ENCODE peak calls at places on chromosome 2, in six cellular contexts. One of them, this sample, is unnamed.
A peak's percentile ranks its signal among the peaks of the same experiment; 100 is the strongest.

GRCh38 chr2:99957724-99958123 is 184.7 kb downstream of the AFF3 start:
- DNase-seq in cardiac fibroblast: no peak
- DNase-seq in CD8-positive, alpha-beta T cell: no peak
- DNase-seq in stomach: no peak
- DNase-seq in Panc1: no peak
- DNase-seq in HL-60: no peak
- DNase-seq in this sample: no peak

GRCh38 chr2:27795868-27796277 is 24.4 kb downstream of the MRPL33 start:
- DNase-seq in cardiac fibroblast: peak; percentile 52
- DNase-seq in CD8-positive, alpha-beta T cell: no peak
- DNase-seq in stomach: no peak
- DNase-seq in Panc1: no peak
- DNase-seq in HL-60: no peak
- DNase-seq in this sample: no peak

GRCh38 chr2:122100371-122101150 is 345.1 kb downstream of the TSN start:
- DNase-seq in cardiac fibroblast: peak; percentile 81
- DNase-seq in CD8-positive, alpha-beta T cell: no peak
- DNase-seq in stomach: no peak
- DNase-seq in Panc1: no peak
- DNase-seq in HL-60: no peak
- DNase-seq in this sample: peak; percentile 4

GRCh38 chr2:134758632-134759031 is 39.8 kb upstream of the TMEM163 start:
- DNase-seq in cardiac fibroblast: no peak
- DNase-seq in CD8-positive, alpha-beta T cell: no peak
- DNase-seq in stomach: no peak
- DNase-seq in Panc1: no peak
- DNase-seq in HL-60: no peak
- DNase-seq in this sample: no peak

GRCh38 chr2:214005337-214005736 is 405.5 kb upstream of the VWC2L start:
- DNase-seq in cardiac fibroblast: peak; percentile 32
- DNase-seq in CD8-positive, alpha-beta T cell: no peak
- DNase-seq in stomach: no peak
- DNase-seq in Panc1: no peak
- DNase-seq in HL-60: no peak
- DNase-seq in this sample: peak; percentile 26

GRCh38 chr2:240405654-240406313 is 29.7 kb upstream of the GPC1 start:
- DNase-seq in cardiac fibroblast: no peak
- DNase-seq in CD8-positive, alpha-beta T cell: no peak
- DNase-seq in stomach: peak; percentile 5
- DNase-seq in Panc1: no peak
- DNase-seq in HL-60: no peak
- DNase-seq in this sample: no peak

GRCh38 chr2:118227698-118228508 is 139.6 kb downstream of the INSIG2 start:
- DNase-seq in cardiac fibroblast: no peak
- DNase-seq in CD8-positive, alpha-beta T cell: no peak
- DNase-seq in stomach: no peak
- DNase-seq in Panc1: no peak
- DNase-seq in HL-60: no peak
- DNase-seq in this sample: no peak

GRCh38 chr2:203808041-203808750 is 59.4 kb upstream of the CTLA4 start:
- DNase-seq in cardiac fibroblast: peak; percentile 88
- DNase-seq in CD8-positive, alpha-beta T cell: no peak
- DNase-seq in stomach: no peak
- DNase-seq in Panc1: no peak
- DNase-seq in HL-60: no peak
- DNase-seq in this sample: peak; percentile 93

GRCh38 chr2:15648593-15649525 is 57.2 kb downstream of the DDX1 start:
- DNase-seq in cardiac fibroblast: no peak
- DNase-seq in CD8-positive, alpha-beta T cell: no peak
- DNase-seq in stomach: no peak
- DNase-seq in Panc1: no peak
- DNase-seq in HL-60: no peak
- DNase-seq in this sample: no peak

DNA sequence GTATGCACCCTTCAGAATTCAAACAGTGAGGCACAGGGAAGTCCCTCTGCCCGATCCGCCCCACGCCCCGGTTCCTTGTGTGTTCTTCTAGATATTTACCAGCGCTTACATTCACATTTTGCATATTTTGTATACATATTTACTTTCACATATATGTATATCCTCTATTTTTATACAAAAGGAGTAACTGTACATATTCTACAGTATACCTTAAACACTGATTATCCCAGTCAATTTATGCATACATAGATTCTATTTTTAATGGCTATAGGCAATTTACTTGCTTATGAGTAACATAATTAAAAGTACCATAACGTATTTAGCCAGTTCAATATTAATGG is 309 bp upstream of the DUSP11 start:
- DNase-seq in cardiac fibroblast: no peak
- DNase-seq in CD8-positive, alpha-beta T cell: no peak
- DNase-seq in stomach: no peak
- DNase-seq in Panc1: no peak
- DNase-seq in HL-60: no peak
- DNase-seq in this sample: no peak
- TF ChIP-seq CTCF in cardiac fibroblast: no peak
- TF ChIP-seq CTCF in CD8-positive, alpha-beta T cell: no peak
- TF ChIP-seq CTCF in stomach: no peak
- TF ChIP-seq CTCF in Panc1: peak; percentile 24
- TF ChIP-seq CTCF in HL-60: no peak
- TF ChIP-seq CTCF in this sample: no peak

GRCh38 chr2:241540766-241541561 is 17.6 kb upstream of the BOK start:
- DNase-seq in cardiac fibroblast: peak; percentile 65
- DNase-seq in CD8-positive, alpha-beta T cell: peak; percentile 57
- DNase-seq in stomach: peak; percentile 81
- DNase-seq in Panc1: no peak
- DNase-seq in HL-60: no peak
- DNase-seq in this sample: peak; percentile 66

GRCh38 chr2:241538838-241539615 is 19.5 kb upstream of the BOK start:
- DNase-seq in cardiac fibroblast: no peak
- DNase-seq in CD8-positive, alpha-beta T cell: no peak
- DNase-seq in stomach: no peak
- DNase-seq in Panc1: no peak
- DNase-seq in HL-60: no peak
- DNase-seq in this sample: no peak

GRCh38 chr2:241541564-241542277 is 16.8 kb upstream of the BOK start:
- DNase-seq in cardiac fibroblast: no peak
- DNase-seq in CD8-positive, alpha-beta T cell: no peak
- DNase-seq in stomach: no peak
- DNase-seq in Panc1: no peak
- DNase-seq in HL-60: no peak
- DNase-seq in this sample: no peak

GRCh38 chr2:241539616-241540374 is 18.8 kb upstream of the BOK start:
- DNase-seq in cardiac fibroblast: no peak
- DNase-seq in CD8-positive, alpha-beta T cell: no peak
- DNase-seq in stomach: no peak
- DNase-seq in Panc1: no peak
- DNase-seq in HL-60: no peak
- DNase-seq in this sample: no peak

DNA sequence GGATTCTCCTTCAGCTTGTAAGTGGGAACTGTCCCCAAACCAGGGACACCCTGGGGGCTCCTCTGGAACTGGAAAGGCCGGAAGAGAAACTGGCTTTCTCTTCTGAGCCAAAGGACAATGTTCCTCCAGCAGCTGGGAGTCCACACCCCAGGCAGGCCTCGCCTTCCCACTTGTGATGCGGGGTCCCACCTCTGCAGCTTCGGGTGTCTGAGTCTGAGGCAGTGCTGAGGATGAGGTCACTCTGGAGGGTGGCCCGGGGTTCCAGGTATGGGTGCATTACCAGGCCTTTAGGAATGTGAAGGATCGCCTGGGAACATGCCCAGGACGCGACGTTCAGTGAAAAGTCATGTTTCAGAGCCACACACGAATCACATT is 18.2 kb upstream of the BOK start:
- DNase-seq in cardiac fibroblast: no peak
- DNase-seq in CD8-positive, alpha-beta T cell: no peak
- DNase-seq in stomach: no peak
- DNase-seq in Panc1: no peak
- DNase-seq in HL-60: no peak
- DNase-seq in this sample: no peak
- H3K4me3 ChIP-seq in cardiac fibroblast: peak overlapping the region; percentile 48
- H3K4me3 ChIP-seq in CD8-positive, alpha-beta T cell: no peak overlapping the region
- H3K4me3 ChIP-seq in stomach: peak overlapping the region; percentile 58
- H3K4me3 ChIP-seq in Panc1: peak overlapping the region; percentile 65
- H3K4me3 ChIP-seq in HL-60: no peak overlapping the region
- H3K4me3 ChIP-seq in this sample: no peak overlapping the region

GRCh38 chr2:232872826-232873225 is 2.8 kb downstream of the SNORC start:
- DNase-seq in cardiac fibroblast: no peak
- DNase-seq in CD8-positive, alpha-beta T cell: no peak
- DNase-seq in stomach: no peak
- DNase-seq in Panc1: no peak
- DNase-seq in HL-60: no peak
- DNase-seq in this sample: no peak
- TF ChIP-seq CTCF in cardiac fibroblast: no peak
- TF ChIP-seq CTCF in CD8-positive, alpha-beta T cell: no peak
- TF ChIP-seq CTCF in stomach: no peak
- TF ChIP-seq CTCF in Panc1: no peak
- TF ChIP-seq CTCF in HL-60: no peak
- TF ChIP-seq CTCF in this sample: no peak

GRCh38 chr2:112260295-112260625 is 5.4 kb upstream of the ZC3H8 start:
- DNase-seq in cardiac fibroblast: no peak
- DNase-seq in CD8-positive, alpha-beta T cell: no peak
- DNase-seq in stomach: no peak
- DNase-seq in Panc1: no peak
- DNase-seq in HL-60: no peak
- DNase-seq in this sample: no peak

GRCh38 chr2:112259509-112260294 is 4.9 kb upstream of the ZC3H8 start:
- DNase-seq in cardiac fibroblast: peak; percentile 88
- DNase-seq in CD8-positive, alpha-beta T cell: peak; percentile 82
- DNase-seq in stomach: peak; percentile 85
- DNase-seq in Panc1: peak; percentile 83
- DNase-seq in HL-60: peak; percentile 86
- DNase-seq in this sample: peak; percentile 87

GRCh38 chr2:112268547-112268946 is 6.8 kb upstream of the ZC3H6 start:
- DNase-seq in cardiac fibroblast: no peak
- DNase-seq in CD8-positive, alpha-beta T cell: no peak
- DNase-seq in stomach: no peak
- DNase-seq in Panc1: no peak
- DNase-seq in HL-60: no peak
- DNase-seq in this sample: no peak

GRCh38 chr2:112257575-112257974 is 2.7 kb upstream of the ZC3H8 start:
- DNase-seq in cardiac fibroblast: peak; percentile 61
- DNase-seq in CD8-positive, alpha-beta T cell: no peak
- DNase-seq in stomach: no peak
- DNase-seq in Panc1: no peak
- DNase-seq in HL-60: no peak
- DNase-seq in this sample: peak; percentile 26

GRCh38 chr2:112262876-112263275 is 8.0 kb upstream of the ZC3H8 start:
- DNase-seq in cardiac fibroblast: no peak
- DNase-seq in CD8-positive, alpha-beta T cell: no peak
- DNase-seq in stomach: no peak
- DNase-seq in Panc1: no peak
- DNase-seq in HL-60: no peak
- DNase-seq in this sample: no peak
- H3K4me3 ChIP-seq in cardiac fibroblast: no peak overlapping the region
- H3K4me3 ChIP-seq in CD8-positive, alpha-beta T cell: no peak overlapping the region
- H3K4me3 ChIP-seq in stomach: no peak overlapping the region
- H3K4me3 ChIP-seq in Panc1: no peak overlapping the region
- H3K4me3 ChIP-seq in HL-60: no peak overlapping the region
- H3K4me3 ChIP-seq in this sample: no peak overlapping the region

GRCh38 chr2:197835293-197835692 is 30.9 kb downstream of the PLCL1 start:
- DNase-seq in cardiac fibroblast: no peak
- DNase-seq in CD8-positive, alpha-beta T cell: no peak
- DNase-seq in stomach: no peak
- DNase-seq in Panc1: no peak
- DNase-seq in HL-60: no peak
- DNase-seq in this sample: no peak
- TF ChIP-seq CTCF in cardiac fibroblast: no peak
- TF ChIP-seq CTCF in CD8-positive, alpha-beta T cell: no peak
- TF ChIP-seq CTCF in stomach: no peak
- TF ChIP-seq CTCF in Panc1: no peak
- TF ChIP-seq CTCF in HL-60: no peak
- TF ChIP-seq CTCF in this sample: no peak

GRCh38 chr2:226837787-226838603 is 2.1 kb downstream of the RHBDD1 start:
- DNase-seq in cardiac fibroblast: no peak
- DNase-seq in CD8-positive, alpha-beta T cell: no peak
- DNase-seq in stomach: no peak
- DNase-seq in Panc1: no peak
- DNase-seq in HL-60: no peak
- DNase-seq in this sample: no peak

GRCh38 chr2:226835796-226836547 is at the start of gene RHBDD1:
- DNase-seq in cardiac fibroblast: peak; percentile 95
- DNase-seq in CD8-positive, alpha-beta T cell: peak; percentile 94
- DNase-seq in stomach: peak; percentile 96
- DNase-seq in Panc1: peak; percentile 78
- DNase-seq in HL-60: peak; percentile 93
- DNase-seq in this sample: peak; percentile 97

GRCh38 chr2:226838758-226839555 is 3.1 kb downstream of the RHBDD1 start:
- DNase-seq in cardiac fibroblast: no peak
- DNase-seq in CD8-positive, alpha-beta T cell: no peak
- DNase-seq in stomach: no peak
- DNase-seq in Panc1: no peak
- DNase-seq in HL-60: no peak
- DNase-seq in this sample: no peak

GRCh38 chr2:226836548-226836885 is 663 bp downstream of the RHBDD1 start:
- DNase-seq in cardiac fibroblast: no peak
- DNase-seq in CD8-positive, alpha-beta T cell: no peak
- DNase-seq in stomach: no peak
- DNase-seq in Panc1: no peak
- DNase-seq in HL-60: no peak
- DNase-seq in this sample: no peak

GRCh38 chr2:226837334-226837733 is 1.5 kb downstream of the RHBDD1 start:
- DNase-seq in cardiac fibroblast: no peak
- DNase-seq in CD8-positive, alpha-beta T cell: no peak
- DNase-seq in stomach: no peak
- DNase-seq in Panc1: no peak
- DNase-seq in HL-60: no peak
- DNase-seq in this sample: no peak
- H3K4me3 ChIP-seq in cardiac fibroblast: no peak overlapping the region
- H3K4me3 ChIP-seq in CD8-positive, alpha-beta T cell: peak overlapping the region; percentile 74
- H3K4me3 ChIP-seq in stomach: peak overlapping the region; percentile 63
- H3K4me3 ChIP-seq in Panc1: peak overlapping the region; percentile 82
- H3K4me3 ChIP-seq in HL-60: no peak overlapping the region
- H3K4me3 ChIP-seq in this sample: no peak overlapping the region

GRCh38 chr2:167550448-167550847 is 662.2 kb downstream of the XIRP2 start:
- DNase-seq in cardiac fibroblast: peak; percentile 50
- DNase-seq in CD8-positive, alpha-beta T cell: no peak
- DNase-seq in stomach: no peak
- DNase-seq in Panc1: no peak
- DNase-seq in HL-60: no peak
- DNase-seq in this sample: peak; percentile 66
- TF ChIP-seq CTCF in cardiac fibroblast: peak; percentile 54
- TF ChIP-seq CTCF in CD8-positive, alpha-beta T cell: no peak
- TF ChIP-seq CTCF in stomach: no peak
- TF ChIP-seq CTCF in Panc1: peak; percentile 43
- TF ChIP-seq CTCF in HL-60: no peak
- TF ChIP-seq CTCF in this sample: peak; percentile 67

GRCh38 chr2:174149530-174149929 is 98.8 kb downstream of the OLA1 start:
- DNase-seq in cardiac fibroblast: no peak
- DNase-seq in CD8-positive, alpha-beta T cell: no peak
- DNase-seq in stomach: no peak
- DNase-seq in Panc1: no peak
- DNase-seq in HL-60: no peak
- DNase-seq in this sample: no peak
- H3K4me3 ChIP-seq in cardiac fibroblast: no peak overlapping the region
- H3K4me3 ChIP-seq in CD8-positive, alpha-beta T cell: no peak overlapping the region
- H3K4me3 ChIP-seq in stomach: no peak overlapping the region
- H3K4me3 ChIP-seq in Panc1: no peak overlapping the region
- H3K4me3 ChIP-seq in HL-60: no peak overlapping the region
- H3K4me3 ChIP-seq in this sample: no peak overlapping the region